ENCODE peak calls at places on chromosome 14, in nine cellular contexts. H, P, W, U, J, T, A, N and F are unnamed samples.
A peak's percentile ranks its signal among the peaks of the same experiment; 100 is the strongest.

GRCh38 chr14:30610719-30611388 is 11.3 kb upstream of the SCFD1 start:
- DNase-seq in A (peak; percentile 40), P (peak; percentile 18), U (peak; percentile 59), W (no peak), T (peak; percentile 72), J (peak; percentile 62), N (no peak), H (peak; percentile 13), F (no peak)

GRCh38 chr14:105335735-105336476 is 21.4 kb downstream of the PACS2 start:
- DNase-seq in H (no peak), J (peak; percentile 85), W (no peak), A (no peak), P (no peak), N (peak; percentile 82), T (no peak), U (no peak), F (no peak)

GRCh38 chr14:69606258-69606657 is 5.1 kb upstream of the SUSD6 start:
- DNase-seq in N (no peak), J (no peak), U (no peak), H (no peak), W (no peak), P (no peak), T (no peak), A (no peak), F (no peak)

GRCh38 chr14:22976620-22977433 is 5.5 kb downstream of the AJUBA start:
- DNase-seq in H (peak; percentile 31), W (no peak), P (peak; percentile 56), T (peak; percentile 57), A (peak; percentile 27), J (no peak), N (no peak), U (peak; percentile 50), F (no peak)

GRCh38 chr14:31934767-31935266 is 142.3 kb upstream of the ARHGAP5 start:
- DNase-seq in U (no peak), A (peak; percentile 76), P (no peak), H (peak; percentile 45), T (peak; percentile 58), W (no peak), N (peak; percentile 47), J (no peak), F (no peak)

GRCh38 chr14:100342195-100342594 is 19.1 kb downstream of the SLC25A47 start:
- DNase-seq in T (no peak), P (no peak), U (no peak), H (no peak), N (no peak), A (no peak), W (no peak), J (no peak), F (peak; percentile 64)

GRCh38 chr14:51458563-51458955 is 193.2 kb upstream of the FRMD6 start:
- DNase-seq in W (no peak), P (no peak), A (peak; percentile 87), N (no peak), H (no peak), U (no peak), T (no peak), J (no peak), F (no peak)

GRCh38 chr14:104767634-104767918 is 14.6 kb downstream of the SIVA1 start:
- DNase-seq in U (no peak), P (no peak), W (no peak), J (no peak), A (no peak), N (no peak), H (no peak), T (no peak), F (no peak)

GRCh38 chr14:72786377-72787350 is 107.2 kb downstream of the DPF3 start:
- DNase-seq in A (no peak), U (no peak), N (no peak), H (no peak), P (no peak), W (no peak), T (no peak), J (no peak), F (peak; percentile 40)

GRCh38 chr14:22768947-22769346 is 2.5 kb downstream of the OXA1L start:
- DNase-seq in J (no peak), P (no peak), A (no peak), N (no peak), W (no peak), H (no peak), T (no peak), U (no peak), F (no peak)

GRCh38 chr14:103232831-103233319 is 101.2 kb upstream of the EIF5 start:
- DNase-seq in N (no peak), W (no peak), H (no peak), J (no peak), U (no peak), T (peak; percentile 19), P (no peak), A (no peak), F (no peak)

GRCh38 chr14:33781267-33781666 is 169.6 kb downstream of the EGLN3 start:
- DNase-seq in T (no peak), W (no peak), A (no peak), U (no peak), H (no peak), J (no peak), N (no peak), P (no peak), F (no peak)

GRCh38 chr14:78566017-78566858 is 396.1 kb downstream of the NRXN3 start:
- DNase-seq in A (peak; percentile 49), T (peak; percentile 79), N (peak; percentile 57), J (peak; percentile 82), U (peak; percentile 30), P (peak; percentile 51), W (no peak), H (peak; percentile 37), F (peak; percentile 77)

GRCh38 chr14:103185051-103186027 is 62.1 kb downstream of the TNFAIP2 start:
- DNase-seq in N (no peak), U (no peak), P (peak; percentile 62), J (no peak), H (peak; percentile 31), A (peak; percentile 82), W (no peak), T (peak; percentile 65), F (peak; percentile 26)

GRCh38 chr14:95078841-95079240 is 78.5 kb downstream of the DICER1 start:
- DNase-seq in W (no peak), P (no peak), A (no peak), H (no peak), U (no peak), T (no peak), J (no peak), N (peak; percentile 36), F (no peak)

GRCh38 chr14:87142568-87143211 is 850.3 kb downstream of the GALC start:
- DNase-seq in A (no peak), J (no peak), P (no peak), H (no peak), N (no peak), T (no peak), U (no peak), W (no peak), F (no peak)

GRCh38 chr14:87121716-87122115 is 871.3 kb downstream of the GALC start:
- DNase-seq in A (no peak), T (no peak), U (no peak), P (peak; percentile 29), J (no peak), W (no peak), H (no peak), N (no peak), F (no peak)

DNA sequence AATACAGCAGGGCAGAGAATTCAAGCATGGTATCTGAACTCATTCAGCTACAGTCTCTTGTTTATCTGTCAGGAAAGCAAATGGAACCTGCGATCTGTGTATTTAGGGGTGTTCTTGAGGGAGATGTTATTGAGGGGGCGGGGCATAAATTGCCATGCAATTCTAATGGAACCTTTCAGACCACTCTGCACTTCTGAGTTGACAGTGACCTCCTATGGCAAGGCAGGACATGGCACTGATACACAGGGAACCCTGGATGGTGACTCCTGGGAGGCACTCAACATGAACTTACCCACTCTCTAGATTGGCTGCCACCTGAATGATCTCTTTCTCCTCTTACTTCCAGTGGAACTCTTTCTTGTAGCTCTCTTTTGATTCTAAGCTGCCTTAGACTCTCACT is 787.3 kb downstream of the VRK1 start:
- DNase-seq in W (no peak), A (no peak), T (peak; percentile 60), J (no peak), N (no peak), P (no peak), U (no peak), H (no peak), F (no peak)
- TF ChIP-seq CTCF in W (peak; percentile 18), A (no peak), T (peak; percentile 44), J (no peak), N (no peak), P (peak; percentile 17), U (no peak), H (no peak), F (no peak)

GRCh38 chr14:89507926-89508460 is 91.0 kb upstream of the FOXN3 start:
- DNase-seq in H (no peak), U (no peak), J (no peak), T (no peak), W (no peak), A (peak; percentile 79), N (no peak), P (no peak), F (no peak)
- H3K27ac ChIP-seq in H (peak overlapping the region; percentile 10), U (no peak overlapping the region), J (no peak overlapping the region), T (no peak overlapping the region), W (peak overlapping the region; percentile 43), A (peak overlapping the region; percentile 16), N (no peak overlapping the region), P (no peak overlapping the region), F (no peak overlapping the region)

DNA sequence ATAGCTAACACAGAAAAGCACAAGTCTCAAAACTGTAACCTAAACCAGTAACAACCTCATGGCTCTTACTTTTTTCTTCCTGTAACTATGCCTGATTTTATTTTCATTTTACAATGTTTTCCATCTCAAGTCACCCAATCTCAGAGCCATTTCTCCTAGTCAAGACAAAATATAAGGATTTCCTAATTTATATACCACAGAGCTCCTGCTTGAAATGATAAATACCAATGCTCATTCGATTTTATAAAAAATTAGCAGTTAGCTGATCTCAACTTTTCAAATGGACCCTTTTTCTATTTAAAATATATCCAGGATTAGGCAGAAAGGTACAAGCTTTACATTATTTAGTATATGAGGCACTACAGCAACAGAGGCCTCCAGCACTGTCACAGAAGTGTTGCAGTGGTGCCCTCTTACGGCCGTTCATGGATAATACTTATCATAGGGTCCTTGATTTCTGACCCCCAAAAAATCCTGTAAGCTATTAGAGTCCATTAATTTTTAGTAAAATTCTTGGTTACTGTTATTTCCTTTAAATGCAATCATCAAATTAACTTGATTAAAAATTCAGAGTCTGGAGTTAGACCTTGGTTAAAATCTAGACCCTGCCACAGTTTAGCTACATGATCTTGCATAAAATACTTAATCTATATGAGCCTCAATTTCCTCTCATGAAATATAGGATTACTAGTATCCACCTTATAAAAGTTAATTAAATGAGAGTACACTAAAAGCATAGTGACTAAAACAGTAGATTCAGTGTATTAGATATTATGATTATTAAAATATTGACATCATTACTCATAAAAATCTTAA is 68.3 kb downstream of the SEC23A start:
- DNase-seq in T (peak; percentile 61), N (no peak), A (no peak), H (peak; percentile 13), J (no peak), P (no peak), U (no peak), W (no peak), F (no peak)
- TF ChIP-seq CTCF in T (peak; percentile 75), N (peak; percentile 6), A (no peak), H (peak; percentile 50), J (no peak), P (no peak), U (no peak), W (no peak), F (no peak)

DNA sequence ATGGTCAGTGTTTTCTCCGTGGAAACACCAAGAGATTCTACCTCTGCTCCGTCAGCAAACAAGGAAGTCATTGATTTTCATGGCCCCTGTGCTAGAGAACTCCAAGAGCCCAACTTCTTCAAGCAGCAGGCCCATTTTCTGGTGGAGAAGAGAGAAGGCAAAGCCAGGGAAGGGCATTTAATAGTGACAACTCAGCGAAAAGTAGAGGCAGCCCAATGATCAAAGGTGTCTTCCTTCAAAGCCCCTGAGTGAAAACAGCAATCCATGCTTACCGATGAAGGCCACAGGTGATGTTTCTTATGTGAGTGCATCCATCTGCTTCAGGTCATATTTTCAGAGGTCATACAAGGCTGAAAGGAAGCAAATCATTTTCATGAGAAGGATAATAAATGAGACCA is 77.3 kb downstream of the VCPKMT start:
- DNase-seq in P (no peak), H (no peak), T (no peak), A (no peak), U (no peak), N (no peak), J (no peak), W (no peak), F (no peak)
- H3K27ac ChIP-seq in P (no peak overlapping the region), H (peak overlapping the region; percentile 80), T (no peak overlapping the region), A (peak overlapping the region; percentile 97), U (no peak overlapping the region), N (no peak overlapping the region), J (no peak overlapping the region), W (peak overlapping the region; percentile 93), F (no peak overlapping the region)